ENCODE peak calls at places on chromosomes 11 and 22, in four cellular contexts. S, Z, L and C are unnamed samples.

GRCh38 chr11:44694443-44694842 is 32.3 kb upstream of the TSPAN18 start:
- DNase-seq in S (no peak), Z (peak), L (no peak), C (no peak)

GRCh38 chr11:70668204-70669202 is 270.2 kb downstream of the CTTN start:
- DNase-seq in L (no peak), S (no peak), Z (no peak), C (no peak)

GRCh38 chr22:32650553-32651345 is 150.8 kb upstream of the TIMP3 start:
- DNase-seq in S (no peak), Z (no peak), L (no peak), C (no peak)

GRCh38 chr11:117572671-117573070 is 224.3 kb downstream of the DSCAML1 start:
- DNase-seq in L (peak), S (no peak), Z (no peak), C (no peak)

GRCh38 chr11:101862410-101863233 is 52.2 kb upstream of the CEP126 start:
- DNase-seq in Z (no peak), S (peak), L (no peak), C (no peak)

GRCh38 chr22:36493690-36494110 is 12.3 kb upstream of the TXN2 start:
- DNase-seq in Z (peak), S (no peak), L (no peak), C (no peak)

GRCh38 chr11:196786-197731 is 4.2 kb downstream of the SCGB1C1 start:
- DNase-seq in L (peak), Z (no peak), S (no peak), C (no peak)

GRCh38 chr11:61679893-61680621 is at the start of gene DAGLA:
- DNase-seq in S (peak), Z (peak), L (peak), C (peak)

GRCh38 chr11:5007561-5007960 is 12.9 kb downstream of the OR51L1 start:
- DNase-seq in Z (no peak), L (no peak), S (no peak), C (no peak)

GRCh38 chr22:35046744-35047462 is 19.1 kb upstream of the ISX start:
- DNase-seq in L (no peak), S (no peak), Z (no peak), C (no peak)

GRCh38 chr11:2248242-2248641 is 22.1 kb downstream of the ASCL2 start:
- DNase-seq in Z (no peak), L (no peak), S (no peak), C (no peak)

GRCh38 chr11:73230931-73231330 is 12.8 kb downstream of the P2RY2 start:
- DNase-seq in Z (no peak), S (no peak), L (peak), C (no peak)

GRCh38 chr11:33690290-33691050 is 10.2 kb downstream of the C11orf91 start:
- DNase-seq in Z (no peak), L (peak), S (peak), C (peak)

GRCh38 chr11:6319879-6320410 is 356 bp downstream of the CAVIN3 start:
- DNase-seq in Z (peak), L (peak), S (peak), C (no peak)

GRCh38 chr11:2804189-2804588 is 81.4 kb downstream of the CDKN1C start:
- DNase-seq in Z (peak), L (no peak), S (peak), C (no peak)

GRCh38 chr11:126054882-126055281 is 7.8 kb downstream of the CDON start:
- DNase-seq in Z (no peak), L (no peak), S (no peak), C (no peak)

GRCh38 chr11:35009191-35009940 is 92.9 kb downstream of the PDHX start:
- DNase-seq in Z (no peak), S (peak), L (no peak), C (peak)

GRCh38 chr22:44583854-44584253 is 85.8 kb upstream of the RTL6 start:
- DNase-seq in S (peak), Z (no peak), L (peak), C (no peak)

GRCh38 chr11:74012072-74012809 is 3.4 kb upstream of the UCP3 start:
- DNase-seq in S (no peak), L (no peak), Z (no peak), C (no peak)

GRCh38 chr22:45608763-45609180 is 62.9 kb upstream of the ATXN10 start:
- DNase-seq in L (no peak), S (no peak), Z (no peak), C (peak)

GRCh38 chr11:34837246-34837856 is 78.8 kb downstream of the APIP start:
- DNase-seq in Z (no peak), S (no peak), L (no peak), C (no peak)

GRCh38 chr11:22884268-22884667 is 24.0 kb upstream of the CCDC179 start:
- DNase-seq in Z (no peak), S (no peak), L (no peak), C (no peak)

GRCh38 chr11:64148200-64148916 is 17.6 kb downstream of the MACROD1 start:
- DNase-seq in L (peak), Z (peak), S (peak), C (peak)

GRCh38 chr22:16933274-16933923 is 74.6 kb downstream of the GAB4 start:
- DNase-seq in S (no peak), L (no peak), Z (no peak), C (no peak)

GRCh38 chr11:2940930-2941821 is 12.0 kb upstream of the PHLDA2 start:
- DNase-seq in L (peak), Z (no peak), S (no peak), C (peak)

GRCh38 chr11:9020881-9021280 is 17.1 kb upstream of the NRIP3 start:
- DNase-seq in L (no peak), S (no peak), Z (no peak), C (no peak)

GRCh38 chr11:130300567-130300966 is 14.2 kb downstream of the ZBTB44 start:
- DNase-seq in Z (no peak), L (no peak), S (no peak), C (no peak)

GRCh38 chr11:117647872-117648271 is 149.1 kb downstream of the DSCAML1 start:
- DNase-seq in S (no peak), Z (no peak), L (no peak), C (no peak)

GRCh38 chr11:22389526-22390282 is 51.5 kb downstream of the SLC17A6 start:
- DNase-seq in L (no peak), S (no peak), Z (no peak), C (no peak)

GRCh38 chr22:30239421-30240405 is 6.8 kb downstream of the LIF start:
- DNase-seq in Z (no peak), L (no peak), S (no peak), C (no peak)
- TF ChIP-seq POLR2A in Z (no peak), L (no peak), S (no peak), C (no peak)

DNA sequence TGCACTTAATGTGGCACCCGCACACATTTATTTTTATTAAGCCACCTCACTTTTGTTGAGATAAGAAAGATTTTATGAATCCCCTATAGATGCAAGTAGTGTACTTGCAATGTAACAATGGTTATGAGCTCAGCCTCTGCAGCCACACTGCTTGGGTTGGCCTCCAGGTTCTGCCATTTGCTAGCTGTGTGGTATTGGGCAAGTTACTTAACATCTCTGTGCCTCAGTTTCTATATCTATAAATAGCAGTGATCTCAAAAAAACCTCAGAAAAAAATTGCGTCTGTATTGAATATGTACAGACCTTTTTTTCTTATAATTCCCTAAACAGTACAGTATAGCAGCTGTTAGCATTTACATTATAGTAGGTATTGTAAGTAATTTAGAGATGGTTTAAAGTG is 10.0 kb downstream of the CUL5 start:
- DNase-seq in L (no peak), S (no peak), Z (no peak), C (no peak)
- TF ChIP-seq POLR2A in L (no peak), S (no peak), Z (no peak), C (no peak)

DNA sequence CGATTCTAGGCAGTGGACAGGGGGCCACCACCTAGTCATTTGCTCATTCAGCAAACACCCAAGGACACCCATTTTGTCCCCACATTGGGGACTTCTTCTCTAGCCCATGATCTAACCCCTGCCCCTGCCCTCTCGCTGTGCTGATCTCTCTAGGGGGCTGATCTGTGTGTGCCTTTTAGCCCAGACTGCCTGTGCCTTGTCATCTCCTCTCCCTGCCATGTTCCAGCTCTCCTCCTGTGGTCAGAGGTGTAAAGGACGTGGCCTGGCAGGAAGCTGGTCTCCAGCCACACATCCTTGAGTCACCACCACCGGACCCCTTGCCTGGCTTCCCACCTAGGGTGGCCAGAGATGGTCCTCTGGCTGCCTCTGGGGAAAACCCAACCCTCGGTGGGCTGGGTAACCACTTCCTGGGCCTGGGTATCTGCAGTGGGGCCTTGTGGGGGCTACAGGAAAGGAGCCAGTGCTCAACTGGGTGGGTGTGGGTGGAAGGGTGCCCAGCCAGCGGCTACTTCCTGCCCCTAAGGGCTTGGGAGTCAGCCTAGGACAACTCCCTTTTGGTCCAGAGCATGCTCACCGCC is 1.3 kb downstream of the CTSW start:
- DNase-seq in S (no peak), Z (no peak), L (no peak), C (no peak)
- TF ChIP-seq POLR2A in S (no peak), Z (no peak), L (no peak), C (no peak)

GRCh38 chr11:83156150-83156995 is 558 bp upstream of the PCF11 start:
- DNase-seq in S (peak), Z (peak), L (peak), C (peak)
- TF ChIP-seq POLR2A in S (peak), Z (peak), L (peak), C (peak)

DNA sequence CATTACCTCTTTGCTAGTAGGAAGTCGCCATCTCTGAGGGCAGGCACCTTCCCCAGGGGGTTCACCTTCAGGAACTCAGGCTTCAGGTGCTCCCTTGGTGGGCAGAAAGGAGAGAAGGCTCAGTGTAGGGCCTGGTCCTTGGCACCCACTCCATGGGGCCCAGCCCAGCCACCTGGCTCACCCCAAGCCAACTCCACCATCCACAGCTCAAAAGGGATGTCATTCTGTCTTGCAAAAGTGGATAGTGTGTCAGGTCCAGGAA is 2.7 kb upstream of the GSTT4 start:
- DNase-seq in S (no peak), L (no peak), Z (no peak), C (no peak)
- TF ChIP-seq POLR2A in S (no peak), L (no peak), Z (no peak), C (no peak)

DNA sequence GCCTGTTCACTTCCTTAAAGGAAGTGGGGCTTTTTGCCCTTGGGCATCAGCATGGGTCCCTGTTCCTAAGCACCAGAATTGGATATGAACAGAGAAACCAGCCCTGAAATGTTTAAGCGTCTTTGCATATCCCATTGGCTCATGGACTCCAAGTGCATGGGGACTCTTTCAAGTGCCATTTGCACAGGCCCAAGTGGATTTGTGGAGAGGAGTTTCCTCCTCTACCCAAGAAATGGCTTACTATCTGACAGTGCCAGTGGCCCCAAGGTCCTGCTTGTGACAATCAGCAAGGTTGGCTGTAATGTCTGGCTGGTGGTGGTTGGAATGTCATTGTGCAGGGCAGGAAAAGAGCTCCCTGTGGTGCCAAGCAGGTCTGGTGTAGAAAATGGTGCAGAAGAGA is 4.0 kb downstream of the TOMM22 start:
- DNase-seq in S (no peak), Z (no peak), L (no peak), C (no peak)
- TF ChIP-seq POLR2A in S (no peak), Z (no peak), L (no peak), C (no peak)

GRCh38 chr11:12110201-12110713 is at the start of gene MICAL2:
- DNase-seq in Z (peak), L (peak), S (peak), C (peak)
- TF ChIP-seq POLR2A in Z (peak), L (peak), S (peak), C (peak)

GRCh38 chr11:94959179-94959578 is 14.2 kb downstream of the CWC15 start:
- DNase-seq in L (no peak), S (no peak), Z (no peak), C (no peak)
- TF ChIP-seq POLR2A in L (no peak), S (no peak), Z (no peak), C (no peak)